ENCODE peak calls at places on chromosome 13, in six cellular contexts. One of them, this sample, is unnamed.

GRCh38 chr13:73602295-73602694 is 531.9 kb downstream of the KLF12 start:
- DNase-seq in left lung: no peak
- DNase-seq in pancreas: no peak
- DNase-seq in suprapubic skin: no peak
- DNase-seq in Peyer's patch: no peak
- DNase-seq in colonic mucosa: no peak
- DNase-seq in this sample: no peak

GRCh38 chr13:40061466-40062450 is 406.3 kb downstream of the COG6 start:
- DNase-seq in left lung: no peak
- DNase-seq in pancreas: peak; percentile 60
- DNase-seq in suprapubic skin: no peak
- DNase-seq in Peyer's patch: no peak
- DNase-seq in colonic mucosa: no peak
- DNase-seq in this sample: no peak

GRCh38 chr13:74325106-74325505 is 190.9 kb upstream of the KLF12 start:
- DNase-seq in left lung: no peak
- DNase-seq in pancreas: no peak
- DNase-seq in suprapubic skin: no peak
- DNase-seq in Peyer's patch: no peak
- DNase-seq in colonic mucosa: no peak
- DNase-seq in this sample: no peak

GRCh38 chr13:69935043-69935442 is 172.6 kb upstream of the ATXN8OS start:
- DNase-seq in left lung: no peak
- DNase-seq in pancreas: no peak
- DNase-seq in suprapubic skin: no peak
- DNase-seq in Peyer's patch: no peak
- DNase-seq in colonic mucosa: no peak
- DNase-seq in this sample: no peak

GRCh38 chr13:105219636-105220035 is 1315.8 kb downstream of the EFNB2 start:
- DNase-seq in left lung: no peak
- DNase-seq in pancreas: no peak
- DNase-seq in suprapubic skin: no peak
- DNase-seq in Peyer's patch: no peak
- DNase-seq in colonic mucosa: no peak
- DNase-seq in this sample: no peak

GRCh38 chr13:93480553-93481106 is 254.0 kb downstream of the GPC6 start:
- DNase-seq in left lung: no peak
- DNase-seq in pancreas: no peak
- DNase-seq in suprapubic skin: no peak
- DNase-seq in Peyer's patch: no peak
- DNase-seq in colonic mucosa: no peak
- DNase-seq in this sample: no peak

GRCh38 chr13:106344318-106344717 is 191.1 kb downstream of the EFNB2 start:
- DNase-seq in left lung: no peak
- DNase-seq in pancreas: no peak
- DNase-seq in suprapubic skin: no peak
- DNase-seq in Peyer's patch: no peak
- DNase-seq in colonic mucosa: no peak
- DNase-seq in this sample: no peak

GRCh38 chr13:39296193-39296592 is 257.9 kb downstream of the NHLRC3 start:
- DNase-seq in left lung: no peak
- DNase-seq in pancreas: no peak
- DNase-seq in suprapubic skin: no peak
- DNase-seq in Peyer's patch: no peak
- DNase-seq in colonic mucosa: no peak
- DNase-seq in this sample: no peak

GRCh38 chr13:98280176-98280510 is 103.1 kb upstream of the RNF113B start:
- DNase-seq in left lung: no peak
- DNase-seq in pancreas: no peak
- DNase-seq in suprapubic skin: no peak
- DNase-seq in Peyer's patch: no peak
- DNase-seq in colonic mucosa: no peak
- DNase-seq in this sample: no peak

GRCh38 chr13:87129602-87130300 is 541.4 kb upstream of the SLITRK5 start:
- DNase-seq in left lung: no peak
- DNase-seq in pancreas: no peak
- DNase-seq in suprapubic skin: no peak
- DNase-seq in Peyer's patch: no peak
- DNase-seq in colonic mucosa: no peak
- DNase-seq in this sample: no peak

GRCh38 chr13:53137777-53138176 is 109.2 kb downstream of the OLFM4 start:
- DNase-seq in left lung: no peak
- DNase-seq in pancreas: no peak
- DNase-seq in suprapubic skin: no peak
- DNase-seq in Peyer's patch: no peak
- DNase-seq in colonic mucosa: peak; percentile 27
- DNase-seq in this sample: no peak

GRCh38 chr13:45178349-45179142 is 22.3 kb downstream of the KCTD4 start:
- DNase-seq in left lung: no peak
- DNase-seq in pancreas: no peak
- DNase-seq in suprapubic skin: no peak
- DNase-seq in Peyer's patch: no peak
- DNase-seq in colonic mucosa: peak; percentile 35
- DNase-seq in this sample: no peak

GRCh38 chr13:113923376-113924063 is 50.4 kb downstream of the C13orf46 start:
- DNase-seq in left lung: no peak
- DNase-seq in pancreas: no peak
- DNase-seq in suprapubic skin: peak; percentile 18
- DNase-seq in Peyer's patch: no peak
- DNase-seq in colonic mucosa: no peak
- DNase-seq in this sample: peak; percentile 14

GRCh38 chr13:107370036-107370785 is 802.3 kb upstream of the ARGLU1 start:
- DNase-seq in left lung: no peak
- DNase-seq in pancreas: no peak
- DNase-seq in suprapubic skin: no peak
- DNase-seq in Peyer's patch: no peak
- DNase-seq in colonic mucosa: no peak
- DNase-seq in this sample: no peak

GRCh38 chr13:107364658-107365057 is 796.7 kb upstream of the ARGLU1 start:
- DNase-seq in left lung: no peak
- DNase-seq in pancreas: no peak
- DNase-seq in suprapubic skin: no peak
- DNase-seq in Peyer's patch: no peak
- DNase-seq in colonic mucosa: no peak
- DNase-seq in this sample: no peak

GRCh38 chr13:107367258-107367657 is 799.3 kb upstream of the ARGLU1 start:
- DNase-seq in left lung: no peak
- DNase-seq in pancreas: no peak
- DNase-seq in suprapubic skin: no peak
- DNase-seq in Peyer's patch: no peak
- DNase-seq in colonic mucosa: no peak
- DNase-seq in this sample: no peak

GRCh38 chr13:107361666-107362065 is 793.7 kb upstream of the ARGLU1 start:
- DNase-seq in left lung: no peak
- DNase-seq in pancreas: no peak
- DNase-seq in suprapubic skin: no peak
- DNase-seq in Peyer's patch: no peak
- DNase-seq in colonic mucosa: no peak
- DNase-seq in this sample: no peak

DNA sequence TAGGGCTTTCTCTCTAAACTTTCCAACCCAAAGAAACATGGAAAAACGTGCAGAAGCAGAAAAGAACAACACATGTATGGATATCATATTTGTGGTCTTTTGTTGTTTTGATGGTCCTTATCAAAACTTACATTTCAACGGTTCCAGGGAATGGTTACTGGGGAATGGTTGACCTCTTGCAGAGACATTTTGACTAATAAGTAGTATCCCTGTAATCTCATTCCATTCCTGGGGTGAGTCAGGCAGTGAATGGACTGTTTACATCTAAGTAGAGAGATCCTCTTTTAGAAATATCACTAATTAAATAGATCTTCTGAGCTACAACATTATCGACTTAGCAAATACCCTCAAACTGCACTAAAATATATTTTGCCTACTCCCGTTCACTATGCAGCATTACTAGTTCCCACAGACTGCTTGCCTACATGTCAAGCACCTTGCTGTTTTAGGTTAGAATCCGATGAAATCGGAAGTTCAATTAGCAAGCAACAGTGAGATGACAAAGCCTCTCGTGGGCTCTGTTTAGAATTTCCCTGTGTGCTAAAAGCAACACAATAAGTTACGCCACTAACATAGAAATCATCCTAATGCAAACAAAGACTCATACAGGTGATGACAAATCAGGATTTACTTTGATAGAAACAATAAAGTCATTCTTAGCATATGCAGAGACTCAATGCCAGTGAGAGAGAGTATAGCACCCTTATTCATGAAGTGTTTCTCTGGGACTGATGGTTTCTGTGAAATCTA is 797.7 kb upstream of the ARGLU1 start:
- DNase-seq in left lung: no peak
- DNase-seq in pancreas: no peak
- DNase-seq in suprapubic skin: no peak
- DNase-seq in Peyer's patch: no peak
- DNase-seq in colonic mucosa: no peak
- DNase-seq in this sample: no peak
- H3K27ac ChIP-seq in left lung: no peak overlapping the region
- H3K27ac ChIP-seq in pancreas: no peak overlapping the region
- H3K27ac ChIP-seq in suprapubic skin: no peak overlapping the region
- H3K27ac ChIP-seq in Peyer's patch: no peak overlapping the region
- H3K27ac ChIP-seq in colonic mucosa: no peak overlapping the region
- H3K27ac ChIP-seq in this sample: no peak overlapping the region

GRCh38 chr13:97249797-97250495 is 27.8 kb downstream of the MBNL2 start:
- DNase-seq in left lung: no peak
- DNase-seq in pancreas: no peak
- DNase-seq in suprapubic skin: no peak
- DNase-seq in Peyer's patch: no peak
- DNase-seq in colonic mucosa: no peak
- DNase-seq in this sample: no peak
- TF ChIP-seq CTCF in left lung: no peak
- TF ChIP-seq CTCF in pancreas: no peak
- TF ChIP-seq CTCF in suprapubic skin: no peak
- TF ChIP-seq CTCF in Peyer's patch: no peak
- TF ChIP-seq CTCF in colonic mucosa: no peak
- TF ChIP-seq CTCF in this sample: no peak

GRCh38 chr13:59363950-59364349 is 799.8 kb downstream of the DIAPH3 start:
- DNase-seq in left lung: no peak
- DNase-seq in pancreas: no peak
- DNase-seq in suprapubic skin: no peak
- DNase-seq in Peyer's patch: no peak
- DNase-seq in colonic mucosa: no peak
- DNase-seq in this sample: no peak

GRCh38 chr13:59360916-59361315 is 802.8 kb downstream of the DIAPH3 start:
- DNase-seq in left lung: no peak
- DNase-seq in pancreas: no peak
- DNase-seq in suprapubic skin: no peak
- DNase-seq in Peyer's patch: no peak
- DNase-seq in colonic mucosa: no peak
- DNase-seq in this sample: no peak

GRCh38 chr13:59358014-59358413 is 805.7 kb downstream of the DIAPH3 start:
- DNase-seq in left lung: no peak
- DNase-seq in pancreas: peak; percentile 33
- DNase-seq in suprapubic skin: no peak
- DNase-seq in Peyer's patch: no peak
- DNase-seq in colonic mucosa: no peak
- DNase-seq in this sample: no peak

GRCh38 chr13:59356607-59357006 is 807.1 kb downstream of the DIAPH3 start:
- DNase-seq in left lung: peak; percentile 37
- DNase-seq in pancreas: peak; percentile 83
- DNase-seq in suprapubic skin: no peak
- DNase-seq in Peyer's patch: peak; percentile 51
- DNase-seq in colonic mucosa: no peak
- DNase-seq in this sample: no peak

DNA sequence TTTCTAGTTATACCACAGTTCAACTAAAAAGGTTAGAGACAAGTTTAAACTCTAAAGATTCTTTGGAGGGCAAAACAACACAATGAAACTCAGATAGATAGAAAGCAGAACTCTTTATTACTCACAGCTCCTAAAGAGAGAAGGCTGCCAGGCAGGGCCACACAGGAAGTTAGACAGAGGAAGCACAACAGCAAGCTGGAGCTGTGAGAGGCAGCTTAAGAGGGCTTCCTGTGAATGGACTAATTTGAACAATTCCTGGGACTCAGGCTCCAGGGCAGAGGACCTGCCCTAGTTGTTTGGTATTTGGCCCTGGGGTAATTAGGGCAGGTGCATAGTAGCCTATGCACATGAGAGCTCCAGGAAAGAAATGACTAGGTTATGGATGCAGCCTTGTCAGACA is 803.6 kb downstream of the DIAPH3 start:
- DNase-seq in left lung: no peak
- DNase-seq in pancreas: no peak
- DNase-seq in suprapubic skin: no peak
- DNase-seq in Peyer's patch: no peak
- DNase-seq in colonic mucosa: no peak
- DNase-seq in this sample: no peak
- H3K9me3 ChIP-seq in left lung: no peaks in the 10 kb centered on the region
- H3K9me3 ChIP-seq in pancreas: no peaks in the 10 kb centered on the region
- H3K9me3 ChIP-seq in suprapubic skin: no peaks in the 10 kb centered on the region
- H3K9me3 ChIP-seq in Peyer's patch: no peaks in the 10 kb centered on the region
- H3K9me3 ChIP-seq in colonic mucosa: no peaks in the 10 kb centered on the region
- H3K9me3 ChIP-seq in this sample: no peaks in the 10 kb centered on the region

GRCh38 chr13:110343241-110343865 is 36.3 kb downstream of the COL4A2 start:
- DNase-seq in left lung: no peak
- DNase-seq in pancreas: no peak
- DNase-seq in suprapubic skin: no peak
- DNase-seq in Peyer's patch: no peak
- DNase-seq in colonic mucosa: no peak
- DNase-seq in this sample: peak; percentile 87

GRCh38 chr13:110342474-110342873 is 35.4 kb downstream of the COL4A2 start:
- DNase-seq in left lung: no peak
- DNase-seq in pancreas: no peak
- DNase-seq in suprapubic skin: no peak
- DNase-seq in Peyer's patch: no peak
- DNase-seq in colonic mucosa: no peak
- DNase-seq in this sample: no peak

GRCh38 chr13:110339975-110340550 is 33.0 kb downstream of the COL4A2 start:
- DNase-seq in left lung: no peak
- DNase-seq in pancreas: no peak
- DNase-seq in suprapubic skin: no peak
- DNase-seq in Peyer's patch: no peak
- DNase-seq in colonic mucosa: no peak
- DNase-seq in this sample: no peak

GRCh38 chr13:110340812-110341444 is 33.8 kb downstream of the COL4A2 start:
- DNase-seq in left lung: peak; percentile 66
- DNase-seq in pancreas: no peak
- DNase-seq in suprapubic skin: peak; percentile 88
- DNase-seq in Peyer's patch: peak; percentile 81
- DNase-seq in colonic mucosa: peak; percentile 54
- DNase-seq in this sample: no peak

DNA sequence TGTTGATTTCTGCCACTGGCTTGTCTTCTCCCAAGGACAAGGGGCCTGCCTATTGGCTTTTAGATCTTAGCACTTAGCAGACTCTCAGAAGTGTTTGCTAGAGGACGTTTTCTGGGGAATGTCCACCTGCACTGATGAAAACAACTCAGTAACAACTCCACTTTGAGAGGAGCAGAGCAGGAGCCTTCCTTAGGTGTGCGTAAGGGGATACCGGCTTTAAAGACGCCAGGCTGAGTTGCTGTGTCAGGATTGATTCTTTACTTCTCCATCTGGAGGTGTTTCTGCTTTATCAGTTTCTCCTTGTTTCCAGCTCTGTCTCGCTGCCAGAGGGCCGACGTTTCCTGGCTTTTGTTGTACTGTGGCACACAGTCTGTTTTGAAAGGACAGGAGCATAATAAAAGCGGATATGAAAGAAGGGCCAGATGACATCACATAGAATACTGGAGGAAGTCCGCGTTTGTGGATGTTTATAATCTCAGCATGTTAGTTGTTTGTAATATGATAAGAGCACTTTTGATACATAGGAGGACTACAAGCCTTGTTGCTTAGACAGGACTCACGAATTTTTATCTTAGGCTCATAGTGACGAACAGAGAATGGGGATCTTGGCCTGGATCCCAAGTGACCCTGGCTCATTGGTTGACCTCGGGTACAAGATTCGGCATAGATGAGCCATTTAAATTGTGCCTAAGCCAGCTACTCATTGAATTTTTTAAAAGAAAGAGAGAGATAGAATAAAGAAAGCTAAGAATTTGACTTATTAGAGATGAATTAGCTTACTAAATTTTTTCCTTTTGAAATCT is 34.6 kb downstream of the COL4A2 start:
- DNase-seq in left lung: no peak
- DNase-seq in pancreas: no peak
- DNase-seq in suprapubic skin: no peak
- DNase-seq in Peyer's patch: no peak
- DNase-seq in colonic mucosa: no peak
- DNase-seq in this sample: no peak
- H3K27ac ChIP-seq in left lung: peak overlapping the region; percentile 86
- H3K27ac ChIP-seq in pancreas: no peak overlapping the region
- H3K27ac ChIP-seq in suprapubic skin: peak overlapping the region; percentile 78
- H3K27ac ChIP-seq in Peyer's patch: peak overlapping the region; percentile 80
- H3K27ac ChIP-seq in colonic mucosa: peak overlapping the region; percentile 69
- H3K27ac ChIP-seq in this sample: peak overlapping the region; percentile 99

This sample was measured in RWPE2.